ENCODE peak calls at places on chromosomes 3 and 15, in seven cellular contexts. F is sigmoid colon, G is pancreas, D is left ventricle myocardium inferior, R is Peyer's patch, Z is tibial artery, P is A549. U is an unnamed sample.

GRCh38 chr3:133452603-133453313 is 52.9 kb downstream of the BFSP2 start:
- DNase-seq in F (no peak), G (no peak), D (no peak), R (no peak), Z (no peak), P (peak; percentile 32), U (no peak)

GRCh38 chr15:57665939-57666338 is 40.6 kb upstream of the POLR2M start:
- DNase-seq in F (no peak), G (no peak), D (no peak), R (no peak), Z (no peak), P (no peak), U (no peak)

GRCh38 chr3:129352045-129352444 is 73.4 kb downstream of the HMCES start:
- DNase-seq in F (no peak), G (no peak), D (no peak), R (no peak), Z (no peak), P (no peak), U (no peak)

GRCh38 chr3:52443791-52444687 is 864 bp downstream of the SEMA3G start:
- DNase-seq in F (no peak), G (no peak), D (no peak), R (no peak), Z (peak; percentile 55), P (no peak), U (no peak)

GRCh38 chr3:178302966-178303930 is 233.0 kb upstream of the KCNMB2 start:
- DNase-seq in F (no peak), G (no peak), D (no peak), R (no peak), Z (no peak), P (no peak), U (no peak)

GRCh38 chr3:15165061-15165460 is 41.0 kb upstream of the CAPN7 start:
- DNase-seq in F (no peak), G (no peak), D (no peak), R (no peak), Z (no peak), P (no peak), U (no peak)

GRCh38 chr3:115931581-115931980 is 308.3 kb downstream of the GAP43 start:
- DNase-seq in F (no peak), G (no peak), D (no peak), R (no peak), Z (no peak), P (no peak), U (no peak)

GRCh38 chr15:37101634-37102314 is 1.4 kb upstream of the MEIS2 start:
- DNase-seq in F (peak; percentile 93), G (peak; percentile 70), D (peak; percentile 85), R (peak; percentile 69), Z (peak; percentile 87), P (peak; percentile 82), U (no peak)

GRCh38 chr15:98650871-98651481 is 2.6 kb downstream of the IGF1R start:
- DNase-seq in F (no peak), G (no peak), D (no peak), R (peak; percentile 53), Z (no peak), P (peak; percentile 36), U (no peak)

GRCh38 chr3:197006446-197006845 is 23.2 kb downstream of the MELTF start:
- DNase-seq in F (no peak), G (no peak), D (no peak), R (no peak), Z (no peak), P (no peak), U (no peak)

GRCh38 chr15:29418931-29419330 is 149.3 kb upstream of the NSMCE3 start:
- DNase-seq in F (no peak), G (no peak), D (no peak), R (no peak), Z (no peak), P (no peak), U (no peak)

GRCh38 chr15:33126559-33127290 is 67.8 kb downstream of the FMN1 start:
- DNase-seq in F (peak; percentile 78), G (peak; percentile 34), D (peak; percentile 71), R (peak; percentile 78), Z (peak; percentile 76), P (peak; percentile 70), U (peak; percentile 58)

DNA sequence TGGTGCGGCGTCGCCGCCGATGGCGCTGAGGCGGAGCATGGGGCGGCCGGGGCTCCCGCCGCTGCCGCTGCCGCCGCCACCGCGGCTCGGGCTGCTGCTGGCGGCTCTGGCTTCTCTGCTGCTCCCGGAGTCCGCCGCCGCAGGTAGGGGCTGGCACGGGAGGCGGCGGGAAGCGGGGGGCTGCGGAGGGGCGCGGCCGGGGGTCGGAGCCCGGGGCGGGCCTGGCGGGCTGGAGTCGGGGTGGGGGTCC is 152 bp downstream of the TYRO3 start:
- DNase-seq in F (no peak), G (no peak), D (no peak), R (no peak), Z (no peak), P (no peak), U (no peak)
- H3K4me1 ChIP-seq in F (peaks cover 19% of the 10 kb centered on the region), G (no peaks in the 10 kb centered on the region), D (peaks cover 47% of the 10 kb centered on the region), R (peaks cover 10% of the 10 kb centered on the region), Z (peaks cover 21% of the 10 kb centered on the region), P (peaks cover 10% of the 10 kb centered on the region), U (peaks cover 6% of the 10 kb centered on the region)

GRCh38 chr3:38763569-38763968 is 52.4 kb downstream of the SCN10A start:
- DNase-seq in F (no peak), G (no peak), D (no peak), R (no peak), Z (no peak), P (no peak), U (no peak)
- TF ChIP-seq CTCF in F (no peak), G (no peak), D (no peak), R (no peak), Z (no peak), P (no peak), U (no peak)

GRCh38 chr15:27124287-27124830 is 153.4 kb downstream of the GABRG3 start:
- DNase-seq in F (no peak), G (no peak), D (no peak), R (no peak), Z (no peak), P (no peak), U (no peak)

GRCh38 chr15:27123808-27124207 is 152.8 kb downstream of the GABRG3 start:
- DNase-seq in F (no peak), G (no peak), D (no peak), R (no peak), Z (no peak), P (no peak), U (no peak)

GRCh38 chr15:27114440-27114839 is 143.5 kb downstream of the GABRG3 start:
- DNase-seq in F (no peak), G (no peak), D (no peak), R (no peak), Z (no peak), P (no peak), U (no peak)

GRCh38 chr15:27121672-27122071 is 150.7 kb downstream of the GABRG3 start:
- DNase-seq in F (no peak), G (no peak), D (no peak), R (no peak), Z (no peak), P (no peak), U (no peak)

GRCh38 chr15:27119695-27120266 is 148.8 kb downstream of the GABRG3 start:
- DNase-seq in F (no peak), G (no peak), D (no peak), R (no peak), Z (no peak), P (no peak), U (no peak)
- H3K4me1 ChIP-seq in F (no peaks in the 10 kb centered on the region), G (no peaks in the 10 kb centered on the region), D (no peaks in the 10 kb centered on the region), R (no peaks in the 10 kb centered on the region), Z (no peaks in the 10 kb centered on the region), P (no peaks in the 10 kb centered on the region), U (no peaks in the 10 kb centered on the region)

GRCh38 chr15:80418892-80419537 is 14.8 kb downstream of the ARNT2 start:
- DNase-seq in F (no peak), G (no peak), D (no peak), R (peak; percentile 57), Z (no peak), P (peak; percentile 73), U (no peak)
- TF ChIP-seq CTCF in F (no peak), G (peak; percentile 27), D (peak; percentile 62), R (no peak), Z (peak; percentile 43), P (peak; percentile 85), U (peak; percentile 9)

DNA sequence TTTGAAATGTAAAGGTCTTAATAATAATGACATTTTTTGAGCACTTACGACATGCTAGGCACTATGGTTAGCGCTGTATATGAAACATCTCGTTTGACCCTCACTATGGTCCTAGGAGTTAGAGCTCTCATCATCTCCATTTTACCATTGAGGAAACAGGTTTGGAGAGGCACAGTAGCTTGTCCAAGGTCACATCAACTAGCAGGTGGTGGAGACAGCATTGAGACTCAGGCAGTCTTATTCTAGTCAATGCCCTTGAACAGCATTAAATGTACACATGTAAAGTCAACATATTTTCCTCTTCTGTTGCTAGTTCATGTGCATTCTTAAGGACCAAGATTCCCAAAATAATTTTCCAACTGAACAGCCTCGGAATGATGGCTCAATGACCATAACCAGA is 4.8 kb downstream of the ARHGEF3 start:
- DNase-seq in F (no peak), G (peak; percentile 62), D (no peak), R (no peak), Z (no peak), P (no peak), U (no peak)
- H3K4me1 ChIP-seq in F (peaks cover 64% of the 10 kb centered on the region), G (peaks cover 35% of the 10 kb centered on the region), D (peaks cover 80% of the 10 kb centered on the region), R (peaks cover 12% of the 10 kb centered on the region), Z (peaks cover 25% of the 10 kb centered on the region), P (no peaks in the 10 kb centered on the region), U (peaks cover 53% of the 10 kb centered on the region)

GRCh38 chr15:49066374-49066773 is 20.1 kb upstream of the SECISBP2L start:
- DNase-seq in F (no peak), G (no peak), D (no peak), R (no peak), Z (no peak), P (no peak), U (no peak)
- TF ChIP-seq CTCF in F (no peak), G (no peak), D (no peak), R (no peak), Z (no peak), P (no peak), U (no peak)

DNA sequence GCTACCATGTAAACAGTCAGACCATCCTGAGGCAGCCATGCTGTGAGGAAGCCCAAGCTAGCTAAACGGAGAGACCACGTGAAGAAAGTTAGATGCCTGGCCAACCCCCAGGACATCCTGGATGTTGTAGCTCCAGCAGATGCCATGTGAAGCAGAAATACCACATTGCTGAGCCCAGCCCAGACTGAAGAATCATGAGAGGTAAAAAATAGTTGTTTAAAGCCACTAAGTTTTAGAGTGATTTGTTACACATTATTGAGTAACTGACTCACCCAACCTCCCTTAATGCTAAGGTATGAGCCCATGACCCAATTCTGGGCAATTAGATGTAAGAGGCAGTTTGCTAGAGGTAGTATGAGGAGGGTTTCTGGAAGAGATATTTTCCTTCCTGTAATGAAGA is 200.5 kb downstream of the THRB start:
- DNase-seq in F (no peak), G (no peak), D (no peak), R (no peak), Z (no peak), P (no peak), U (no peak)
- H3K4me1 ChIP-seq in F (peaks cover 45% of the 10 kb centered on the region), G (no peaks in the 10 kb centered on the region), D (peaks cover 2% of the 10 kb centered on the region), R (no peaks in the 10 kb centered on the region), Z (peaks cover 18% of the 10 kb centered on the region), P (peaks cover 6% of the 10 kb centered on the region), U (peaks cover 22% of the 10 kb centered on the region)

U was measured in gastrocnemius medialis.